ENCODE peak calls at places on chromosomes 12 and 14, in ten cellular contexts. Q is lung; D is cardiac fibroblast; I is effector memory CD4-positive, alpha-beta T cell; B is right atrium auricular region; U is fibroblast of lung; T is A549; S is heart right ventricle; P is GM06990; W is CD8-positive, alpha-beta T cell. F is an unnamed sample.

GRCh38 chr12:132772551-132772950 is 10.9 kb upstream of the ANKLE2 start:
- DNase-seq in D (no peak), W (no peak), P (peak; percentile 83), U (no peak), I (no peak), Q (no peak), B (no peak), S (no peak), T (no peak), F (no peak)

GRCh38 chr12:81080431-81080983 is 2.6 kb downstream of the ACSS3 start:
- DNase-seq in U (peak; percentile 73), T (no peak), P (no peak), I (no peak), S (no peak), W (no peak), Q (no peak), B (no peak), D (peak; percentile 52), F (no peak)

GRCh38 chr14:105526781-105527380 is 498 bp downstream of the TMEM121 start:
- DNase-seq in T (no peak), W (no peak), B (no peak), Q (no peak), U (no peak), D (no peak), I (no peak), S (no peak), P (no peak), F (peak; percentile 85)

GRCh38 chr14:59631237-59631636 is 54.6 kb upstream of the CCDC175 start:
- DNase-seq in B (no peak), I (no peak), D (peak; percentile 10), P (no peak), S (no peak), Q (no peak), W (no peak), U (peak; percentile 0), T (peak; percentile 12), F (peak; percentile 64)

GRCh38 chr12:65364021-65364420 is 85.5 kb downstream of the MSRB3 start:
- DNase-seq in I (no peak), T (no peak), B (no peak), P (no peak), W (no peak), Q (no peak), U (peak; percentile 3), D (peak; percentile 42), S (no peak), F (no peak)

GRCh38 chr12:49664591-49665146 is 41.3 kb downstream of the PRPF40B start:
- DNase-seq in W (no peak), Q (no peak), B (no peak), I (no peak), P (peak; percentile 56), T (no peak), U (no peak), D (peak; percentile 42), S (peak; percentile 60), F (no peak)

GRCh38 chr12:49292729-49293055 is 2.3 kb upstream of the PRPH start:
- DNase-seq in W (no peak), Q (no peak), I (no peak), B (no peak), T (no peak), D (no peak), P (no peak), S (no peak), U (no peak), F (no peak)

GRCh38 chr12:12534134-12534866 is 28.4 kb downstream of the DUSP16 start:
- DNase-seq in B (no peak), T (no peak), P (no peak), W (no peak), S (peak; percentile 17), I (no peak), Q (no peak), U (no peak), D (no peak), F (no peak)

GRCh38 chr12:57844725-57845477 is 1.6 kb downstream of the CTDSP2 start:
- DNase-seq in Q (peak; percentile 74), T (peak; percentile 82), W (no peak), U (peak; percentile 96), D (peak; percentile 92), B (peak; percentile 91), S (peak; percentile 77), I (no peak), P (peak; percentile 59), F (peak; percentile 86)

GRCh38 chr12:105317942-105318614 is 12.4 kb upstream of the C12orf75 start:
- DNase-seq in B (no peak), D (peak; percentile 46), S (no peak), U (no peak), T (peak; percentile 91), W (no peak), P (no peak), Q (no peak), I (no peak), F (no peak)

GRCh38 chr12:29519585-29520182 is 22.2 kb upstream of the OVCH1 start:
- DNase-seq in T (peak; percentile 60), W (no peak), B (no peak), U (peak; percentile 81), I (peak; percentile 1), S (peak; percentile 18), D (peak; percentile 77), P (no peak), Q (no peak), F (no peak)

GRCh38 chr14:23551266-23552028 is at the start of gene ZFHX2:
- DNase-seq in Q (peak; percentile 80), I (peak; percentile 65), B (peak; percentile 69), U (peak; percentile 40), T (peak; percentile 66), W (peak; percentile 42), S (peak; percentile 77), D (peak; percentile 28), P (peak; percentile 81), F (peak; percentile 98)

GRCh38 chr14:95452176-95452889 is 64.1 kb downstream of the SYNE3 start:
- DNase-seq in U (peak; percentile 14), W (no peak), B (no peak), T (peak; percentile 24), I (no peak), D (peak; percentile 22), Q (no peak), S (no peak), P (no peak), F (peak; percentile 86)

GRCh38 chr12:107791465-107792089 is 17.1 kb downstream of the ASCL4 start:
- DNase-seq in D (no peak), I (no peak), T (no peak), P (no peak), S (no peak), B (no peak), U (no peak), Q (no peak), W (no peak), F (no peak)

GRCh38 chr12:54052745-54053624 is 650 bp upstream of the HOXC4 start:
- DNase-seq in I (no peak), B (no peak), D (no peak), S (no peak), U (peak; percentile 14), T (no peak), W (no peak), P (peak; percentile 84), Q (no peak), F (peak; percentile 70)

GRCh38 chr12:54051081-54051912 is 2.3 kb upstream of the HOXC4 start:
- DNase-seq in U (no peak), B (no peak), W (no peak), D (no peak), T (no peak), P (no peak), S (no peak), I (no peak), Q (no peak), F (peak; percentile 62)

GRCh38 chr12:54050479-54050805 is 3.2 kb upstream of the HOXC4 start:
- DNase-seq in Q (no peak), U (no peak), P (no peak), I (no peak), S (no peak), W (no peak), D (no peak), B (no peak), T (no peak), F (no peak)

GRCh38 chr12:54053625-54054441 is at the start of gene HOXC4:
- DNase-seq in U (peak; percentile 42), W (no peak), P (no peak), S (no peak), D (no peak), T (peak; percentile 63), I (no peak), Q (no peak), B (no peak), F (peak; percentile 84)

GRCh38 chr12:54051916-54052744 is 1.5 kb upstream of the HOXC4 start:
- DNase-seq in W (no peak), D (no peak), Q (no peak), B (no peak), T (no peak), P (no peak), S (no peak), I (no peak), U (no peak), F (peak; percentile 65)
- H3K4me3 ChIP-seq in W (no peak overlapping the region), D (no peak overlapping the region), Q (no peak overlapping the region), B (no peak overlapping the region), T (no peak overlapping the region), P (no peak overlapping the region), S (no peak overlapping the region), I (no peak overlapping the region), U (no peak overlapping the region), F (no peak overlapping the region)

GRCh38 chr14:100713720-100714119 is 13.0 kb upstream of the DLK1 start:
- DNase-seq in Q (no peak), W (no peak), P (no peak), S (no peak), D (no peak), B (no peak), I (no peak), U (no peak), T (no peak), F (no peak)
- H3K4me3 ChIP-seq in Q (no peak overlapping the region), W (no peak overlapping the region), P (no peak overlapping the region), S (no peak overlapping the region), D (no peak overlapping the region), B (no peak overlapping the region), I (no peak overlapping the region), U (no peak overlapping the region), T (no peak overlapping the region), F (no peak overlapping the region)

DNA sequence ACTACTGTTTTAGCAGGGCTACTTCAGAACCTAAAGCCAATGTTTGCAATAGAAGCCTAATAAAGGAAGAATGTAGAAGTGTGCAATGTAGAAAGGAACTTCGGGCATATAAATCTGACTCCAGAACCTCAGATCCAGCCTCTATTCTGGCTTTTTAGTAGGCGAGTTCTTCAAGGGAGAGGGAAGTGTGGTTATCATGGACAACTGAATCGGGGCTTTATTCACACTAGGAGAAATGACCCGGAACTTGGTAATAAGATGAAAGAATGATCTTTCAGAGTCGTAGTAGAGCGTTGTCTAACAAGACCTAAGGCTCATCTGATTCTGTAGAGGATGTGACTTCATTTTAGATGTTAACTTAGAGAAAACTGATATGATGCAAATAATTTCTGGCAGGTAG is 72.9 kb downstream of the CRADD start:
- DNase-seq in U (no peak), I (no peak), Q (no peak), T (no peak), D (no peak), P (no peak), S (no peak), B (no peak), W (no peak), F (no peak)
- H3K4me3 ChIP-seq in U (no peak overlapping the region), I (no peak overlapping the region), Q (no peak overlapping the region), T (no peak overlapping the region), D (no peak overlapping the region), P (no peak overlapping the region), S (no peak overlapping the region), B (no peak overlapping the region), W (no peak overlapping the region), F (no peak overlapping the region)

DNA sequence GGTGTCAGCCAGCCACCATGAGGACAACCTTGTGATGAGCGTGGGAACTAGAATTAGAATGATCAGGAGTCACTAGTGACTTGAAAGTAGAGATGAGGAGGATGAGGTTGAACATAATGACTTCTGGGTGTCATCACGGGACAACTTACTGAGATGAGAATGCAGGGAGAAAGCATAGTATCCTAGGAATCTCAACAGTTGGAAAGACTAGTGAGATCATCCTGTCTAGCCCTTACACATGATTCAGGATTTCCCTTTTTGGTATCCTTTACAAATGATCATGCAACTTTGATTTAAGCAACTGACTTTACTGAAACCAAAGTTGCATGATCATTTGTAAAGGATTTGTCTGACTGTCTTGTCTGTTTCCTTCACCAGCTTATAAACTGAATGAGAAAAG is 51.8 kb upstream of the HIF1A start:
- DNase-seq in B (no peak), W (no peak), Q (no peak), I (no peak), S (no peak), T (no peak), D (peak; percentile 60), U (no peak), P (no peak), F (no peak)
- H3K4me3 ChIP-seq in B (no peak overlapping the region), W (no peak overlapping the region), Q (no peak overlapping the region), I (no peak overlapping the region), S (no peak overlapping the region), T (no peak overlapping the region), D (no peak overlapping the region), U (no peak overlapping the region), P (no peak overlapping the region), F (no peak overlapping the region)

F was measured in H7.